ENCODE peak calls at places on chromosomes 11 and 22, in nine cellular contexts. P is choroid plexus epithelial cell, G is IMR-90, V is cardiac fibroblast, Y is non-pigmented ciliary epithelial cell, Z is GM12865, R is AG04450, B is GM10248, U is mesendoderm. A is an unnamed sample.

GRCh38 chr11:104873252-104873651 is 25.0 kb downstream of the CASP12 start:
- DNase-seq in P (no peak), G (no peak), V (no peak), Y (no peak), Z (no peak), R (no peak), B (no peak), U (peak; percentile 13), A (peak; percentile 7)

GRCh38 chr11:33040862-33041453 is 1.6 kb downstream of the TCP11L1 start:
- DNase-seq in P (no peak), G (no peak), V (no peak), Y (no peak), Z (peak; percentile 51), R (no peak), B (peak; percentile 30), U (peak; percentile 64), A (peak; percentile 23)

GRCh38 chr22:31343235-31344191 is 2.6 kb downstream of the PATZ1 start:
- DNase-seq in P (peak; percentile 30), G (peak; percentile 26), V (peak; percentile 39), Y (no peak), Z (peak; percentile 44), R (no peak), B (peak; percentile 47), U (peak; percentile 83), A (peak; percentile 61)

GRCh38 chr11:910589-911030 is at the start of gene CHID1:
- DNase-seq in P (peak; percentile 79), G (peak; percentile 67), V (peak; percentile 79), Y (no peak), Z (peak; percentile 91), R (no peak), B (peak; percentile 99), U (peak; percentile 93), A (peak; percentile 89)

GRCh38 chr22:48740731-48741405 is 1086.8 kb downstream of the BRD1 start:
- DNase-seq in P (no peak), G (no peak), V (no peak), Y (no peak), Z (no peak), R (no peak), B (no peak), U (no peak), A (no peak)

GRCh38 chr22:45506961-45507360 is 4.3 kb downstream of the FBLN1 start:
- DNase-seq in P (no peak), G (no peak), V (no peak), Y (no peak), Z (no peak), R (no peak), B (no peak), U (no peak), A (no peak)

GRCh38 chr11:128471138-128471661 is 116.2 kb downstream of the ETS1 start:
- DNase-seq in P (no peak), G (no peak), V (no peak), Y (no peak), Z (peak; percentile 90), R (no peak), B (peak; percentile 76), U (no peak), A (peak; percentile 96)

GRCh38 chr11:134150195-134150903 is 73.4 kb downstream of the NCAPD3 start:
- DNase-seq in P (no peak), G (no peak), V (no peak), Y (no peak), Z (no peak), R (no peak), B (no peak), U (no peak), A (no peak)

GRCh38 chr11:15911377-15912044 is 444.8 kb downstream of the SOX6 start:
- DNase-seq in P (peak; percentile 73), G (peak; percentile 74), V (peak; percentile 84), Y (no peak), Z (no peak), R (peak; percentile 46), B (no peak), U (no peak), A (no peak)

GRCh38 chr11:2908130-2908529 is 21.1 kb downstream of the PHLDA2 start:
- DNase-seq in P (no peak), G (no peak), V (no peak), Y (no peak), Z (no peak), R (no peak), B (no peak), U (no peak), A (no peak)

GRCh38 chr11:2440646-2441045 is 3.7 kb downstream of the TRPM5 start:
- DNase-seq in P (no peak), G (no peak), V (no peak), Y (no peak), Z (no peak), R (no peak), B (no peak), U (no peak), A (no peak)

GRCh38 chr22:24319451-24319850 is 48.8 kb downstream of the SPECC1L start:
- DNase-seq in P (peak; percentile 48), G (peak; percentile 74), V (peak; percentile 43), Y (no peak), Z (no peak), R (no peak), B (no peak), U (no peak), A (no peak)

GRCh38 chr11:69359735-69360470 is 65.9 kb downstream of the MYEOV start:
- DNase-seq in P (peak; percentile 69), G (peak; percentile 55), V (peak; percentile 58), Y (no peak), Z (no peak), R (no peak), B (no peak), U (no peak), A (no peak)

GRCh38 chr22:23404689-23405365 is 175.3 kb downstream of the IGLL1 start:
- DNase-seq in P (peak; percentile 59), G (peak; percentile 40), V (peak; percentile 53), Y (no peak), Z (no peak), R (peak; percentile 6), B (no peak), U (peak; percentile 75), A (no peak)

GRCh38 chr11:61874460-61874809 is 16.9 kb downstream of the FADS3 start:
- DNase-seq in P (no peak), G (no peak), V (no peak), Y (no peak), Z (no peak), R (no peak), B (no peak), U (no peak), A (no peak)

GRCh38 chr11:26512196-26512595 is 59.9 kb downstream of the MUC15 start:
- DNase-seq in P (no peak), G (no peak), V (no peak), Y (no peak), Z (no peak), R (no peak), B (no peak), U (no peak), A (no peak)

GRCh38 chr11:3163241-3163981 is 1.7 kb downstream of the OSBPL5 start:
- DNase-seq in P (no peak), G (no peak), V (no peak), Y (no peak), Z (no peak), R (no peak), B (no peak), U (peak; percentile 58), A (no peak)

GRCh38 chr11:75264971-75265370 is 24.4 kb downstream of the TPBGL start:
- DNase-seq in P (no peak), G (no peak), V (no peak), Y (no peak), Z (no peak), R (no peak), B (no peak), U (no peak), A (no peak)

GRCh38 chr11:131895865-131896264 is 525.5 kb downstream of the NTM start:
- DNase-seq in P (no peak), G (no peak), V (no peak), Y (no peak), Z (no peak), R (no peak), B (no peak), U (no peak), A (no peak)

GRCh38 chr11:36352919-36353318 is 56.8 kb downstream of the PRR5L start:
- DNase-seq in P (no peak), G (no peak), V (no peak), Y (no peak), Z (no peak), R (no peak), B (no peak), U (no peak), A (no peak)

GRCh38 chr11:1121343-1122331 is 36.1 kb upstream of the MUC5AC start:
- DNase-seq in P (peak; percentile 9), G (peak; percentile 17), V (no peak), Y (no peak), Z (no peak), R (no peak), B (no peak), U (no peak), A (no peak)

GRCh38 chr11:75342966-75343870 is 8.2 kb downstream of the ARRB1 start:
- DNase-seq in P (no peak), G (peak; percentile 65), V (peak; percentile 38), Y (no peak), Z (no peak), R (no peak), B (no peak), U (peak; percentile 96), A (no peak)

GRCh38 chr11:124758355-124759267 is 3.5 kb downstream of the ESAM start:
- DNase-seq in P (peak; percentile 69), G (peak; percentile 44), V (peak; percentile 70), Y (no peak), Z (peak; percentile 73), R (no peak), B (peak; percentile 80), U (peak; percentile 93), A (peak; percentile 79)

GRCh38 chr22:30422481-30423295 is 2.9 kb upstream of the MTFP1 start:
- DNase-seq in P (peak; percentile 95), G (peak; percentile 95), V (peak; percentile 86), Y (peak; percentile 89), Z (no peak), R (peak; percentile 73), B (no peak), U (peak; percentile 95), A (no peak)

GRCh38 chr11:81707881-81708280 is 1025.8 kb downstream of the FAM181B start:
- DNase-seq in P (no peak), G (no peak), V (no peak), Y (no peak), Z (no peak), R (no peak), B (no peak), U (peak; percentile 26), A (no peak)

GRCh38 chr11:66744485-66745355 is 15.7 kb upstream of the SPTBN2 start:
- DNase-seq in P (peak; percentile 53), G (peak; percentile 45), V (peak; percentile 65), Y (no peak), Z (peak; percentile 89), R (no peak), B (peak; percentile 99), U (peak; percentile 70), A (peak; percentile 88)

GRCh38 chr11:74470526-74470925 is 3.2 kb upstream of the KCNE3 start:
- DNase-seq in P (no peak), G (no peak), V (no peak), Y (no peak), Z (no peak), R (no peak), B (no peak), U (no peak), A (no peak)

GRCh38 chr11:63681208-63682044 is at the start of gene RTN3:
- DNase-seq in P (peak; percentile 99), G (peak; percentile 98), V (peak; percentile 99), Y (peak; percentile 86), Z (peak; percentile 99), R (peak; percentile 97), B (peak; percentile 99), U (peak; percentile 98), A (peak; percentile 98)

GRCh38 chr22:19962246-19962908 is 20.8 kb upstream of the TXNRD2 start:
- DNase-seq in P (peak; percentile 87), G (peak; percentile 73), V (peak; percentile 89), Y (no peak), Z (peak; percentile 80), R (no peak), B (peak; percentile 80), U (peak; percentile 96), A (peak; percentile 90)